ENCODE peak calls at places on chromosomes 7 and 10, in four cellular contexts. S is IMR-90, N is hepatocyte, B is osteoblast. T is an unnamed sample. For H3K4me1, the result is how much of the 10 kb centered on the place peaks cover.

GRCh38 chr10:12394236-12395033 is 45.1 kb downstream of the CAMK1D start:
- DNase-seq in S (peak), N (no peak), B (no peak), T (no peak)

GRCh38 chr10:31340343-31340742 is 21.3 kb downstream of the ZEB1 start:
- DNase-seq in S (no peak), N (peak), B (no peak), T (no peak)

GRCh38 chr7:55185941-55186609 is 167.3 kb downstream of the EGFR start:
- DNase-seq in S (peak), N (peak), B (peak), T (no peak)

GRCh38 chr7:23373151-23374004 is 74.2 kb downstream of the MALSU1 start:
- DNase-seq in S (peak), N (no peak), B (no peak), T (no peak)

GRCh38 chr7:35605760-35606159 is 89.2 kb downstream of the HERPUD2 start:
- DNase-seq in S (peak), N (no peak), B (peak), T (no peak)

GRCh38 chr7:86148501-86148900 is 495.2 kb upstream of the GRM3 start:
- DNase-seq in S (no peak), N (no peak), B (no peak), T (no peak)

GRCh38 chr7:40221836-40222235 is 87.0 kb downstream of the SUGCT start:
- DNase-seq in S (peak), N (peak), B (no peak), T (no peak)

GRCh38 chr7:75921479-75921878 is 6.5 kb downstream of the POR start:
- DNase-seq in S (no peak), N (no peak), B (no peak), T (no peak)

GRCh38 chr7:38518516-38518915 is 112.7 kb downstream of the AMPH start:
- DNase-seq in S (peak), N (no peak), B (no peak), T (no peak)

GRCh38 chr7:117014673-117015133 is 61.4 kb downstream of the ST7 start:
- DNase-seq in S (peak), N (peak), B (no peak), T (no peak)

GRCh38 chr7:16484453-16485158 is 19.1 kb upstream of the SOSTDC1 start:
- DNase-seq in S (peak), N (peak), B (no peak), T (peak)

GRCh38 chr10:88848499-88848898 is 3.1 kb downstream of the ANKRD22 start:
- DNase-seq in S (peak), N (no peak), B (peak), T (no peak)

GRCh38 chr7:116577320-116577871 is 52.6 kb downstream of the CAV1 start:
- DNase-seq in S (peak), N (no peak), B (no peak), T (no peak)

GRCh38 chr7:157297071-157297638 is 39.6 kb upstream of the DNAJB6 start:
- DNase-seq in S (no peak), N (no peak), B (peak), T (no peak)

GRCh38 chr7:55130554-55131198 is 111.9 kb downstream of the EGFR start:
- DNase-seq in S (peak), N (no peak), B (no peak), T (no peak)

GRCh38 chr10:103456074-103456660 is 2.5 kb downstream of the CALHM1 start:
- DNase-seq in S (no peak), N (no peak), B (peak), T (no peak)

GRCh38 chr7:141097430-141097829 is 23.6 kb downstream of the TMEM178B start:
- DNase-seq in S (peak), N (peak), B (no peak), T (peak)

GRCh38 chr7:45181286-45181960 is 23.8 kb downstream of the RAMP3 start:
- DNase-seq in S (no peak), N (no peak), B (peak), T (peak)

GRCh38 chr7:42193457-42194111 is 43.4 kb downstream of the GLI3 start:
- DNase-seq in S (peak), N (no peak), B (no peak), T (no peak)

GRCh38 chr7:116807011-116807560 is 55.3 kb upstream of the CAPZA2 start:
- DNase-seq in S (no peak), N (no peak), B (no peak), T (no peak)

GRCh38 chr10:95314519-95314918 is 23.7 kb upstream of the PDLIM1 start:
- DNase-seq in S (no peak), N (no peak), B (no peak), T (no peak)

GRCh38 chr7:88789480-88790064 is 6.0 kb downstream of the TEX47 start:
- DNase-seq in S (peak), N (peak), B (no peak), T (no peak)
- TF ChIP-seq CTCF in S (peak), N (peak), B (peak), T (peak)

GRCh38 chr7:151866028-151866427 is 10.9 kb downstream of the PRKAG2 start:
- DNase-seq in S (no peak), N (no peak), B (no peak), T (no peak)
- H3K4me1 ChIP-seq in S (under half), N (under half), B (under half), T (under half)

GRCh38 chr7:27946351-27946750 is 206.4 kb downstream of the TAX1BP1 start:
- DNase-seq in S (no peak), N (no peak), B (no peak), T (no peak)
- H3K27ac ChIP-seq in S (no peak), N (no peak), B (no peak), T (no peak)

DNA sequence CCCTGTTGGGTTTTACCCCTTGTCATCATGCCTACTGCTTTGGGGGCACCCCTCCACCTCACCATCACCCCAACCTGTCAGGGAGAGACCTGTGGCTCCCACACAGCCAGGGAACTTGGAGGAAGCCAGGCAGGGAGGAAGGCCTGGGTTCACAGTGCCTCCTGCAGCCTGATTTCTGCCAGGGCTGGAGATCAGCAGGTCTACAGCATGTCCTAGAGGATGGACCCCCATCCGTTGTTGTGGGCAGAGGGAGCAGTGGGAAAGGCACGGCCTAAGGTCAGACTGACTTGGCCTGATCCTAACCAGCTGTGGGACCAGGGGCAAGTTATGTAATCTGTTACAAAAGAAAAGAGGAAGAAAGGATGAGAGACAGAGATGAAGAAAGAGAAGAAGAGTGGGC is 28.2 kb downstream of the ZCCHC24 start:
- DNase-seq in S (no peak), N (no peak), B (peak), T (no peak)
- TF ChIP-seq CTCF in S (no peak), N (no peak), B (no peak), T (no peak)

GRCh38 chr7:101597941-101598340 is 31.2 kb downstream of the MYL10 start:
- DNase-seq in S (no peak), N (no peak), B (peak), T (no peak)

GRCh38 chr7:101599787-101600186 is 29.3 kb downstream of the MYL10 start:
- DNase-seq in S (no peak), N (no peak), B (peak), T (no peak)

GRCh38 chr7:101598422-101598957 is 30.6 kb downstream of the MYL10 start:
- DNase-seq in S (no peak), N (peak), B (no peak), T (no peak)

GRCh38 chr7:101596898-101597297 is 32.2 kb downstream of the MYL10 start:
- DNase-seq in S (no peak), N (no peak), B (no peak), T (no peak)

DNA sequence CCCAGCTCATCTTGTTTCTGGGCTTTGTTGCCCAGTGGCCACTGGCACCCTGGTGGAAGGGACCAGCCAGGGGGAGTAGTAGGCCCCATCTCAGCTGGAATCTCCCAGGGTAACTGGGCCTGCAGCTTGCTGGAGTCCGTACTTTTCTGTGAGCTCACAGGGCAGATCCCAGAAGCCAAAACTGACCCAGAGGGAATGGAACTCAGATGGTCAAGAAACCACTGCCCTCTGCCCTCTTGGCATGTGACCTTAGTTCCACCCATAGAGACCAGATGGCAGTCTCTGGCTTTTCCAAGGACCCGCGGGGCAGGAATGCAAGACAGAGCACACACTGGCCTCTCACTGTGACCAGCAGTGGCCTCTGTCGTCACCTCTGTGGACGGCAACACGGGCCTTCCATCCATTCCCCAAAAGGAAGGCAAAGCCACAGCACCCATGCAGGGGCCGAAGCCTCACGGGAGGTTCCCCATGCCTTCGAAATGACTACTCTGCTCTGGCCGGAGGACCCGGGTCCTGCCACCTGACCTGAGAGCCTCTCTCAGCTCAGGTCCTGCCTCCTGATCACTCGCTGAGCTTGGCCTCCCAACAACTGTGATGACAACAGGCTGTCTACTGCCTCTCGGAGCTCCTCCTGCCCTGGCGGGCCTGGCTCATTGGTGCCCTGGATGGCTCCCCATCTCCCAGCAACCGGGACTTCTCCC is 30.0 kb downstream of the MYL10 start:
- DNase-seq in S (no peak), N (no peak), B (peak), T (no peak)
- H3K4me1 ChIP-seq in S (under half), N (under half), B (under half), T (under half)

DNA sequence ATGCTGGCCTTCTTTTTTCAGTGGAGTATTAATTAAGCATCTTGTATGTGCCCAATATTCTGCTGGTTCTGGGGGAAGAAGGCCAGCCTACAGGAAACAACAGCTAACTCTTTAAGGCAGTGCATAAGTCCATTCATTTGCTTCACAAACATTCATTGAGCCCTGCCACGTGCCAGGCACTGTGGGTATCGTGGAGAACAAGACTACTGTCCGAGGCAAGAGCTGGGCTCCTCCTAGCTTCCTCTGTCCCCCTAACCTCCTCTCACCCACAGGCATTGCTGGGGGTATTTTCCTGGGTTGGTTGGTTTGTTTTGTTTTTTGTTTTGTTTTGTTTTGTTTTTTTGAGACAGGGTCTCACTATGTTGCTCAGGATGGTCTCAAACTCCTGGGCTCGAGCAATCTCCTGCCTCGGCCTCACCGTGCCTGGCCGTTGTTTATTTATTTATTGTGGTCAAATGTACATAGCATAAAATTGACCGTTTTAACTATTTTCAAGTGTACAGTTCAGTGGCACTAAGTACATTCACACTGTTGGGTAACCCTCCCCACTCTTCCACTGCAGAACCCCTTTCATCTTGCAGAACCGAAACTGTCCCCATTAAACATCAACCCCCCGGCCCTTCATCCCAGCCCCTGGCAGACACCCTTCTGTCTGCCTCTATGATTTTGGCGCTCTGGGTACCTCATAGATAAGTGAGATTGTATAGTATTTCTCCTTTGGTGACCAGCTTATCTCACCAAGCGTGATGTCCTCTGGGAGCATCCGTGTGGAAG is 32.6 kb downstream of the CHST3 start:
- DNase-seq in S (no peak), N (no peak), B (peak), T (no peak)
- H3K27ac ChIP-seq in S (peak), N (no peak), B (no peak), T (no peak)

DNA sequence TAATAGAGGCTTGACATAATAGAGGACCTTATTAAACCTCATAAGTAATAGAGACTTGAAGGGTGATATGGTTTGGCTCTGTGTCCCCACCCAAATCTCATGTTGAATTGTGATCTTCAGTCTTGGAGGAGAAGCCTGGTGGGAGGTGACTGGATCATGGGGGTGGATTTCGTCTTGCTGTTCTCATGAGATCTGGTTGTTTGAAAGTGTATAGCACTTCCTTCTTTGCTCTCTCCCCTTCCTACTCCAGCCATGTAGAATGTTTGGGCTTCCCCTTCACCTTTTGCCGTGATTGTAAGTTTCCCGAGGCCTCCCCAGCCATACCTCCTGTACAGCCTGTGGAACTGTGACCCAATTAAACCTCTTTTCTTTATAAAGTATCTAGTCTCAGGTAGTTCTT is 8.6 kb downstream of the KIFBP start:
- DNase-seq in S (no peak), N (no peak), B (no peak), T (no peak)
- TF ChIP-seq CTCF in S (no peak), N (no peak), B (no peak), T (no peak)

GRCh38 chr10:44948713-44949112 is 10.9 kb upstream of the RASSF4 start:
- DNase-seq in S (no peak), N (no peak), B (no peak), T (no peak)
- H3K4me1 ChIP-seq in S (under half), N (under half), B (under half), T (under half)

T was measured in endodermal cell.